ENCODE peak calls at places on chromosomes 5 and 9, in nine cellular contexts. V, K, S, Y, I, G, X, A and E are unnamed samples.

GRCh38 chr9:104743377-104743985 is 4.0 kb upstream of the NIPSNAP3A start:
- DNase-seq in V (peak), Y (peak), G (peak), K (no peak), X (peak), A (peak), I (no peak), S (no peak), E (peak)

GRCh38 chr5:89728750-89729149 is 680.8 kb downstream of the CETN3 start:
- DNase-seq in A (peak), G (peak), V (no peak), K (no peak), Y (no peak), S (no peak), I (no peak), X (peak), E (peak)

GRCh38 chr5:76081811-76082783 is 1.1 kb upstream of the SV2C start:
- DNase-seq in S (no peak), X (no peak), V (no peak), A (no peak), I (no peak), G (peak), K (no peak), Y (no peak), E (no peak)

GRCh38 chr9:109411818-109412352 is 86.2 kb downstream of the PTPN3 start:
- DNase-seq in S (no peak), G (peak), X (peak), K (no peak), V (peak), Y (no peak), A (peak), I (no peak), E (peak)

GRCh38 chr5:85000671-85001070 is 616.0 kb upstream of the EDIL3 start:
- DNase-seq in K (no peak), V (no peak), I (no peak), S (no peak), Y (no peak), G (no peak), X (peak), A (no peak), E (peak)

GRCh38 chr5:10528056-10528816 is 35.6 kb upstream of the ANKRD33B start:
- DNase-seq in K (no peak), S (no peak), I (no peak), Y (no peak), X (peak), G (peak), V (no peak), A (peak), E (peak)

GRCh38 chr9:75083188-75083976 is 4.6 kb downstream of the NMRK1 start:
- DNase-seq in Y (no peak), S (no peak), A (no peak), G (no peak), K (no peak), I (no peak), V (no peak), X (no peak), E (no peak)

GRCh38 chr5:142872795-142873194 is 102.6 kb downstream of the ARHGAP26 start:
- DNase-seq in S (no peak), G (no peak), I (no peak), K (no peak), A (no peak), Y (no peak), V (no peak), X (no peak), E (peak)

GRCh38 chr5:79872309-79872708 is 118.8 kb downstream of the MTX3 start:
- DNase-seq in S (no peak), Y (no peak), G (no peak), A (no peak), V (no peak), I (no peak), K (no peak), X (no peak), E (no peak)

GRCh38 chr5:111930905-111931461 is 174.0 kb upstream of the NREP start:
- DNase-seq in V (peak), X (no peak), S (no peak), A (no peak), I (no peak), K (no peak), Y (no peak), G (no peak), E (peak)

GRCh38 chr5:84113246-84114118 is 271.2 kb downstream of the EDIL3 start:
- DNase-seq in K (no peak), G (no peak), A (no peak), S (no peak), I (no peak), X (no peak), V (no peak), Y (no peak), E (no peak)

GRCh38 chr9:136279471-136279870 is 24.4 kb downstream of the CCDC187 start:
- DNase-seq in A (no peak), X (no peak), Y (no peak), V (no peak), I (no peak), G (no peak), K (no peak), S (no peak), E (no peak)

GRCh38 chr9:121261107-121261460 is 6.9 kb upstream of the GSN start:
- DNase-seq in I (no peak), K (no peak), X (peak), A (no peak), Y (no peak), V (peak), S (no peak), G (peak), E (peak)

GRCh38 chr9:35114921-35115341 is 731 bp downstream of the ATOSB start:
- DNase-seq in S (no peak), I (no peak), V (peak), Y (no peak), A (peak), G (peak), K (no peak), X (no peak), E (peak)

GRCh38 chr9:3331801-3332200 is 194.0 kb downstream of the RFX3 start:
- DNase-seq in X (peak), G (no peak), K (no peak), A (no peak), I (no peak), S (no peak), Y (no peak), V (peak), E (no peak)

GRCh38 chr9:34417734-34418133 is 40.6 kb downstream of the FAM219A start:
- DNase-seq in V (no peak), Y (no peak), K (no peak), I (no peak), A (no peak), X (no peak), G (no peak), S (no peak), E (no peak)

GRCh38 chr9:115591584-115591984 is 473.6 kb upstream of the TNC start:
- DNase-seq in A (peak), I (no peak), G (peak), Y (no peak), X (peak), V (peak), K (no peak), S (no peak), E (peak)

GRCh38 chr5:53035868-53036381 is 46.8 kb downstream of the ITGA2 start:
- DNase-seq in S (no peak), V (peak), X (peak), Y (no peak), G (no peak), K (no peak), A (no peak), I (no peak), E (no peak)

GRCh38 chr5:170333161-170333909 is 35.8 kb upstream of the LCP2 start:
- DNase-seq in G (no peak), I (no peak), V (peak), S (no peak), K (no peak), X (no peak), Y (no peak), A (no peak), E (no peak)

GRCh38 chr5:142016576-142016975 is 3.7 kb upstream of the GNPDA1 start:
- DNase-seq in X (no peak), Y (no peak), I (no peak), S (no peak), A (no peak), V (no peak), G (no peak), K (no peak), E (no peak)